ENCODE peak calls at places on chromosomes 12 and 14, in four cellular contexts. O is left ventricle myocardium inferior, S is PC-9, K is HEK293T. G is an unnamed sample.
A peak's percentile ranks its signal among the peaks of the same experiment; 100 is the strongest.

GRCh38 chr14:21088687-21089086 is 9.8 kb downstream of the ZNF219 start:
- DNase-seq in O (no peak), S (no peak), K (no peak), G (no peak)

GRCh38 chr12:10190558-10191388 is 11.9 kb downstream of the TMEM52B start:
- DNase-seq in O (peak; percentile 34), S (peak; percentile 67), K (peak; percentile 74), G (no peak)

GRCh38 chr12:52045794-52046199 is 5.4 kb upstream of the NR4A1 start:
- DNase-seq in O (no peak), S (peak; percentile 26), K (no peak), G (no peak)

GRCh38 chr14:66662374-66662773 is 154.4 kb downstream of the GPHN start:
- DNase-seq in O (no peak), S (peak; percentile 6), K (no peak), G (no peak)

GRCh38 chr14:102288139-102288538 is 16.8 kb downstream of the MOK start:
- DNase-seq in O (no peak), S (no peak), K (no peak), G (no peak)

GRCh38 chr12:48447755-48448154 is 24.6 kb upstream of the ANP32D start:
- DNase-seq in O (no peak), S (no peak), K (no peak), G (no peak)

GRCh38 chr12:91058821-91059220 is 997 bp upstream of the KERA start:
- DNase-seq in O (no peak), S (no peak), K (no peak), G (no peak)

GRCh38 chr12:113030875-113031525 is 25.5 kb upstream of the DTX1 start:
- DNase-seq in O (no peak), S (peak; percentile 21), K (peak; percentile 48), G (peak; percentile 51)

GRCh38 chr12:29944269-29945000 is 160.7 kb upstream of the TMTC1 start:
- DNase-seq in O (no peak), S (no peak), K (no peak), G (no peak)

GRCh38 chr12:112971248-112971647 is 7.1 kb upstream of the OAS2 start:
- DNase-seq in O (peak; percentile 33), S (no peak), K (no peak), G (no peak)

GRCh38 chr14:102891111-102891510 is 31.4 kb upstream of the AMN start:
- DNase-seq in O (no peak), S (no peak), K (no peak), G (no peak)

GRCh38 chr12:121238604-121239334 is 28.8 kb downstream of the P2RX4 start:
- DNase-seq in O (no peak), S (no peak), K (no peak), G (no peak)

GRCh38 chr12:105228494-105228893 is 7.5 kb downstream of the APPL2 start:
- DNase-seq in O (no peak), S (no peak), K (no peak), G (no peak)

GRCh38 chr12:42283739-42284138 is 42.2 kb downstream of the ZCRB1 start:
- DNase-seq in O (no peak), S (no peak), K (no peak), G (no peak)

GRCh38 chr12:42446761-42447160 is 120.8 kb downstream of the PPHLN1 start:
- DNase-seq in O (no peak), S (no peak), K (no peak), G (peak; percentile 32)

GRCh38 chr12:19759229-19759628 is 319.9 kb downstream of the AEBP2 start:
- DNase-seq in O (no peak), S (no peak), K (no peak), G (no peak)

G was measured in neuronal stem cell.